ENCODE peak calls at places on chromosomes 4 and X, in four cellular contexts. One of them, this sample, is unnamed.
A peak's percentile ranks its signal among the peaks of the same experiment; 100 is the strongest.

GRCh38 chr4:133129237-133129636 is 19.9 kb upstream of the PCDH10 start:
- DNase-seq in HuH-7.5: no peak
- DNase-seq in heart right ventricle: no peak
- DNase-seq in NCI-H774: no peak
- DNase-seq in this sample: no peak

GRCh38 chrX:134929813-134930212 is 61.0 kb upstream of the SMIM10 start:
- DNase-seq in HuH-7.5: no peak
- DNase-seq in NCI-H774: no peak
- DNase-seq in heart right ventricle: no peak
- DNase-seq in this sample: no peak

GRCh38 chr4:126895988-126896570 is 736.7 kb upstream of the INTU start:
- DNase-seq in NCI-H774: no peak
- DNase-seq in heart right ventricle: no peak
- DNase-seq in HuH-7.5: no peak
- DNase-seq in this sample: no peak

GRCh38 chrX:21193196-21193595 is 181.0 kb upstream of the CNKSR2 start:
- DNase-seq in heart right ventricle: no peak
- DNase-seq in HuH-7.5: no peak
- DNase-seq in NCI-H774: no peak
- DNase-seq in this sample: no peak

GRCh38 chr4:47084795-47085194 is 53.4 kb downstream of the GABRB1 start:
- DNase-seq in NCI-H774: no peak
- DNase-seq in HuH-7.5: no peak
- DNase-seq in heart right ventricle: no peak
- DNase-seq in this sample: no peak

GRCh38 chrX:69503835-69504625 is at the start of gene NALF2:
- DNase-seq in HuH-7.5: no peak
- DNase-seq in heart right ventricle: peak; percentile 44
- DNase-seq in NCI-H774: peak; percentile 14
- DNase-seq in this sample: peak; percentile 60

GRCh38 chr4:183722738-183723560 is 63.9 kb downstream of the TRAPPC11 start:
- DNase-seq in HuH-7.5: peak; percentile 27
- DNase-seq in NCI-H774: peak; percentile 92
- DNase-seq in heart right ventricle: peak; percentile 65
- DNase-seq in this sample: peak; percentile 87

GRCh38 chrX:47623540-47624027 is 3.9 kb upstream of the SYN1 start:
- DNase-seq in heart right ventricle: peak; percentile 56
- DNase-seq in HuH-7.5: peak; percentile 51
- DNase-seq in NCI-H774: peak; percentile 72
- DNase-seq in this sample: peak; percentile 62

GRCh38 chrX:6909396-6909795 is 238.1 kb upstream of the STS start:
- DNase-seq in HuH-7.5: no peak
- DNase-seq in NCI-H774: no peak
- DNase-seq in heart right ventricle: no peak
- DNase-seq in this sample: no peak

GRCh38 chr4:2313366-2313765 is 51.5 kb upstream of the MXD4 start:
- DNase-seq in HuH-7.5: no peak
- DNase-seq in heart right ventricle: no peak
- DNase-seq in NCI-H774: no peak
- DNase-seq in this sample: no peak

GRCh38 chr4:32161382-32161781 is 1441.2 kb downstream of the PCDH7 start:
- DNase-seq in NCI-H774: no peak
- DNase-seq in heart right ventricle: no peak
- DNase-seq in HuH-7.5: no peak
- DNase-seq in this sample: no peak

GRCh38 chr4:85783483-85783882 is 308.5 kb downstream of the ARHGAP24 start:
- DNase-seq in NCI-H774: no peak
- DNase-seq in heart right ventricle: no peak
- DNase-seq in HuH-7.5: no peak
- DNase-seq in this sample: no peak

GRCh38 chrX:137982791-137983190 is 416.9 kb downstream of the ZIC3 start:
- DNase-seq in NCI-H774: peak; percentile 7
- DNase-seq in heart right ventricle: no peak
- DNase-seq in HuH-7.5: no peak
- DNase-seq in this sample: no peak

GRCh38 chr4:8181844-8182243 is 17.2 kb upstream of the SH3TC1 start:
- DNase-seq in heart right ventricle: no peak
- DNase-seq in NCI-H774: no peak
- DNase-seq in HuH-7.5: peak; percentile 68
- DNase-seq in this sample: no peak

GRCh38 chr4:145001635-145002034 is 96.4 kb downstream of the ANAPC10 start:
- DNase-seq in HuH-7.5: no peak
- DNase-seq in heart right ventricle: no peak
- DNase-seq in NCI-H774: no peak
- DNase-seq in this sample: no peak

GRCh38 chr4:169791064-169791463 is 33.3 kb upstream of the HPF1 start:
- DNase-seq in heart right ventricle: no peak
- DNase-seq in NCI-H774: no peak
- DNase-seq in HuH-7.5: no peak
- DNase-seq in this sample: no peak

GRCh38 chrX:46994096-46994495 is 81.9 kb downstream of the JADE3 start:
- DNase-seq in heart right ventricle: no peak
- DNase-seq in HuH-7.5: no peak
- DNase-seq in NCI-H774: no peak
- DNase-seq in this sample: no peak